ENCODE peak calls at places on chromosomes 6 and 20, in eight cellular contexts. One of them, this sample, is unnamed.

GRCh38 chr20:44651507-44652373 is at the start of gene ADA:
- DNase-seq in 8988T: peak
- DNase-seq in cerebellar cortex: peak
- DNase-seq in fibroblast of lung: no peak
- DNase-seq in cardiac fibroblast: peak
- DNase-seq in mammary epithelial cell: peak
- DNase-seq in HCEC 1CT: peak
- DNase-seq in stimulated activated CD8-positive, alpha-beta memory T cell treated with anti-CD3 and anti-CD28 coated beads, Interleukin-4, amount 100 ng/mL, for 1 hour: no peak
- DNase-seq in this sample: no peak

GRCh38 chr20:56859039-56859750 is 230.1 kb downstream of the TFAP2C start:
- DNase-seq in stimulated activated CD8-positive, alpha-beta memory T cell treated with anti-CD3 and anti-CD28 coated beads, Interleukin-4, amount 100 ng/mL, for 1 hour: no peak
- DNase-seq in HCEC 1CT: no peak
- DNase-seq in fibroblast of lung: no peak
- DNase-seq in mammary epithelial cell: no peak
- DNase-seq in cerebellar cortex: no peak
- DNase-seq in cardiac fibroblast: no peak
- DNase-seq in 8988T: no peak
- DNase-seq in this sample: no peak

GRCh38 chr6:139109558-139109957 is 25.3 kb upstream of the HECA start:
- DNase-seq in fibroblast of lung: peak
- DNase-seq in cardiac fibroblast: peak
- DNase-seq in mammary epithelial cell: no peak
- DNase-seq in stimulated activated CD8-positive, alpha-beta memory T cell treated with anti-CD3 and anti-CD28 coated beads, Interleukin-4, amount 100 ng/mL, for 1 hour: no peak
- DNase-seq in HCEC 1CT: peak
- DNase-seq in 8988T: no peak
- DNase-seq in cerebellar cortex: peak
- DNase-seq in this sample: no peak

GRCh38 chr6:27478141-27478705 is 5.3 kb upstream of the ZNF184 start:
- DNase-seq in cerebellar cortex: peak
- DNase-seq in 8988T: no peak
- DNase-seq in fibroblast of lung: peak
- DNase-seq in cardiac fibroblast: peak
- DNase-seq in HCEC 1CT: peak
- DNase-seq in stimulated activated CD8-positive, alpha-beta memory T cell treated with anti-CD3 and anti-CD28 coated beads, Interleukin-4, amount 100 ng/mL, for 1 hour: no peak
- DNase-seq in mammary epithelial cell: peak
- DNase-seq in this sample: no peak

GRCh38 chr6:27861861-27862260 is 50.3 kb downstream of the OR2B2 start:
- DNase-seq in mammary epithelial cell: no peak
- DNase-seq in stimulated activated CD8-positive, alpha-beta memory T cell treated with anti-CD3 and anti-CD28 coated beads, Interleukin-4, amount 100 ng/mL, for 1 hour: no peak
- DNase-seq in cardiac fibroblast: no peak
- DNase-seq in HCEC 1CT: no peak
- DNase-seq in cerebellar cortex: no peak
- DNase-seq in fibroblast of lung: no peak
- DNase-seq in 8988T: no peak
- DNase-seq in this sample: no peak

GRCh38 chr20:32681175-32682084 is 7.7 kb upstream of the C20orf203 start:
- DNase-seq in fibroblast of lung: no peak
- DNase-seq in cerebellar cortex: no peak
- DNase-seq in cardiac fibroblast: no peak
- DNase-seq in 8988T: no peak
- DNase-seq in stimulated activated CD8-positive, alpha-beta memory T cell treated with anti-CD3 and anti-CD28 coated beads, Interleukin-4, amount 100 ng/mL, for 1 hour: no peak
- DNase-seq in HCEC 1CT: no peak
- DNase-seq in mammary epithelial cell: peak
- DNase-seq in this sample: peak

GRCh38 chr6:35454843-35455110 is 2.6 kb downstream of the FANCE start:
- DNase-seq in HCEC 1CT: no peak
- DNase-seq in mammary epithelial cell: no peak
- DNase-seq in fibroblast of lung: no peak
- DNase-seq in cerebellar cortex: no peak
- DNase-seq in stimulated activated CD8-positive, alpha-beta memory T cell treated with anti-CD3 and anti-CD28 coated beads, Interleukin-4, amount 100 ng/mL, for 1 hour: no peak
- DNase-seq in cardiac fibroblast: no peak
- DNase-seq in 8988T: no peak
- DNase-seq in this sample: no peak

GRCh38 chr6:44268095-44268628 is 2.1 kb upstream of the TMEM151B start:
- DNase-seq in HCEC 1CT: no peak
- DNase-seq in mammary epithelial cell: peak
- DNase-seq in fibroblast of lung: peak
- DNase-seq in cerebellar cortex: peak
- DNase-seq in 8988T: no peak
- DNase-seq in stimulated activated CD8-positive, alpha-beta memory T cell treated with anti-CD3 and anti-CD28 coated beads, Interleukin-4, amount 100 ng/mL, for 1 hour: no peak
- DNase-seq in cardiac fibroblast: peak
- DNase-seq in this sample: no peak

GRCh38 chr20:18225652-18226051 is 62.7 kb upstream of the ZNF133 start:
- DNase-seq in cerebellar cortex: no peak
- DNase-seq in fibroblast of lung: peak
- DNase-seq in 8988T: no peak
- DNase-seq in HCEC 1CT: no peak
- DNase-seq in stimulated activated CD8-positive, alpha-beta memory T cell treated with anti-CD3 and anti-CD28 coated beads, Interleukin-4, amount 100 ng/mL, for 1 hour: no peak
- DNase-seq in mammary epithelial cell: peak
- DNase-seq in cardiac fibroblast: peak
- DNase-seq in this sample: no peak

GRCh38 chr6:32291549-32291948 is 67.7 kb upstream of the NOTCH4 start:
- DNase-seq in mammary epithelial cell: no peak
- DNase-seq in fibroblast of lung: no peak
- DNase-seq in 8988T: no peak
- DNase-seq in cardiac fibroblast: no peak
- DNase-seq in HCEC 1CT: no peak
- DNase-seq in stimulated activated CD8-positive, alpha-beta memory T cell treated with anti-CD3 and anti-CD28 coated beads, Interleukin-4, amount 100 ng/mL, for 1 hour: no peak
- DNase-seq in cerebellar cortex: no peak
- DNase-seq in this sample: no peak

GRCh38 chr6:124029535-124029934 is 225.9 kb downstream of the NKAIN2 start:
- DNase-seq in stimulated activated CD8-positive, alpha-beta memory T cell treated with anti-CD3 and anti-CD28 coated beads, Interleukin-4, amount 100 ng/mL, for 1 hour: no peak
- DNase-seq in 8988T: no peak
- DNase-seq in cardiac fibroblast: no peak
- DNase-seq in fibroblast of lung: no peak
- DNase-seq in HCEC 1CT: no peak
- DNase-seq in mammary epithelial cell: no peak
- DNase-seq in cerebellar cortex: no peak
- DNase-seq in this sample: no peak

GRCh38 chr6:25315194-25315593 is 36.0 kb downstream of the CARMIL1 start:
- DNase-seq in fibroblast of lung: no peak
- DNase-seq in HCEC 1CT: no peak
- DNase-seq in stimulated activated CD8-positive, alpha-beta memory T cell treated with anti-CD3 and anti-CD28 coated beads, Interleukin-4, amount 100 ng/mL, for 1 hour: no peak
- DNase-seq in mammary epithelial cell: no peak
- DNase-seq in cardiac fibroblast: no peak
- DNase-seq in cerebellar cortex: peak
- DNase-seq in 8988T: no peak
- DNase-seq in this sample: no peak

GRCh38 chr6:21188505-21189223 is 404.9 kb upstream of the SOX4 start:
- DNase-seq in mammary epithelial cell: peak
- DNase-seq in 8988T: no peak
- DNase-seq in fibroblast of lung: no peak
- DNase-seq in cardiac fibroblast: no peak
- DNase-seq in stimulated activated CD8-positive, alpha-beta memory T cell treated with anti-CD3 and anti-CD28 coated beads, Interleukin-4, amount 100 ng/mL, for 1 hour: no peak
- DNase-seq in cerebellar cortex: no peak
- DNase-seq in HCEC 1CT: no peak
- DNase-seq in this sample: peak

GRCh38 chr6:170102582-170103481 is 188.0 kb downstream of the DLL1 start:
- DNase-seq in cerebellar cortex: no peak
- DNase-seq in HCEC 1CT: no peak
- DNase-seq in cardiac fibroblast: no peak
- DNase-seq in 8988T: no peak
- DNase-seq in fibroblast of lung: no peak
- DNase-seq in mammary epithelial cell: no peak
- DNase-seq in stimulated activated CD8-positive, alpha-beta memory T cell treated with anti-CD3 and anti-CD28 coated beads, Interleukin-4, amount 100 ng/mL, for 1 hour: no peak
- DNase-seq in this sample: no peak

GRCh38 chr20:51695574-51696303 is 72.5 kb downstream of the ATP9A start:
- DNase-seq in cardiac fibroblast: peak
- DNase-seq in stimulated activated CD8-positive, alpha-beta memory T cell treated with anti-CD3 and anti-CD28 coated beads, Interleukin-4, amount 100 ng/mL, for 1 hour: no peak
- DNase-seq in HCEC 1CT: peak
- DNase-seq in cerebellar cortex: no peak
- DNase-seq in 8988T: no peak
- DNase-seq in mammary epithelial cell: peak
- DNase-seq in fibroblast of lung: peak
- DNase-seq in this sample: peak

GRCh38 chr20:32445539-32446273 is 87.6 kb downstream of the ASXL1 start:
- DNase-seq in 8988T: no peak
- DNase-seq in stimulated activated CD8-positive, alpha-beta memory T cell treated with anti-CD3 and anti-CD28 coated beads, Interleukin-4, amount 100 ng/mL, for 1 hour: no peak
- DNase-seq in HCEC 1CT: no peak
- DNase-seq in mammary epithelial cell: no peak
- DNase-seq in cerebellar cortex: no peak
- DNase-seq in fibroblast of lung: no peak
- DNase-seq in cardiac fibroblast: no peak
- DNase-seq in this sample: no peak

GRCh38 chr6:151658091-151658490 is 149.4 kb upstream of the ESR1 start:
- DNase-seq in fibroblast of lung: no peak
- DNase-seq in HCEC 1CT: no peak
- DNase-seq in cardiac fibroblast: no peak
- DNase-seq in stimulated activated CD8-positive, alpha-beta memory T cell treated with anti-CD3 and anti-CD28 coated beads, Interleukin-4, amount 100 ng/mL, for 1 hour: no peak
- DNase-seq in cerebellar cortex: no peak
- DNase-seq in 8988T: no peak
- DNase-seq in mammary epithelial cell: no peak
- DNase-seq in this sample: no peak

GRCh38 chr6:27161946-27162603 is 85.4 kb upstream of the PRSS16 start:
- DNase-seq in fibroblast of lung: peak
- DNase-seq in cerebellar cortex: peak
- DNase-seq in mammary epithelial cell: peak
- DNase-seq in stimulated activated CD8-positive, alpha-beta memory T cell treated with anti-CD3 and anti-CD28 coated beads, Interleukin-4, amount 100 ng/mL, for 1 hour: no peak
- DNase-seq in 8988T: no peak
- DNase-seq in cardiac fibroblast: peak
- DNase-seq in HCEC 1CT: peak
- DNase-seq in this sample: no peak

GRCh38 chr6:104656235-104656634 is 203.5 kb downstream of the HACE1 start:
- DNase-seq in mammary epithelial cell: no peak
- DNase-seq in cerebellar cortex: no peak
- DNase-seq in stimulated activated CD8-positive, alpha-beta memory T cell treated with anti-CD3 and anti-CD28 coated beads, Interleukin-4, amount 100 ng/mL, for 1 hour: no peak
- DNase-seq in cardiac fibroblast: no peak
- DNase-seq in 8988T: no peak
- DNase-seq in HCEC 1CT: no peak
- DNase-seq in fibroblast of lung: no peak
- DNase-seq in this sample: no peak

GRCh38 chr6:28488916-28489365 is 26.7 kb downstream of the GPX6 start:
- DNase-seq in cardiac fibroblast: peak
- DNase-seq in 8988T: no peak
- DNase-seq in HCEC 1CT: peak
- DNase-seq in stimulated activated CD8-positive, alpha-beta memory T cell treated with anti-CD3 and anti-CD28 coated beads, Interleukin-4, amount 100 ng/mL, for 1 hour: no peak
- DNase-seq in cerebellar cortex: peak
- DNase-seq in fibroblast of lung: peak
- DNase-seq in mammary epithelial cell: peak
- DNase-seq in this sample: no peak

This sample was measured in epithelial cell of prostate.